ENCODE peak calls at places on chromosomes 13 and 19, in six cellular contexts. C is dermis blood vessel endothelial cell, H is neural progenitor cell, R is SW 1271, U is AG04450, V is PC-3. Z is an unnamed sample.

GRCh38 chr13:69776937-69777336 is 330.7 kb upstream of the ATXN8OS start:
- DNase-seq in V (no peak), U (no peak), R (no peak), C (no peak), H (no peak), Z (no peak)

GRCh38 chr13:92806215-92806614 is 420.4 kb upstream of the GPC6 start:
- DNase-seq in V (peak; percentile 6), R (no peak), U (no peak), H (no peak), C (no peak), Z (no peak)

GRCh38 chr19:55703790-55704215 is 28.8 kb downstream of the EPN1 start:
- DNase-seq in V (no peak), C (peak; percentile 47), R (no peak), U (no peak), H (peak; percentile 15), Z (no peak)

GRCh38 chr13:88014527-88014926 is 343.4 kb downstream of the SLITRK5 start:
- DNase-seq in H (no peak), R (no peak), V (no peak), C (no peak), U (no peak), Z (no peak)

GRCh38 chr13:113849546-113849945 is 14.3 kb downstream of the GAS6 start:
- DNase-seq in V (peak; percentile 75), R (no peak), H (no peak), C (no peak), U (no peak), Z (no peak)

GRCh38 chr13:46211521-46212351 is at the start of gene LRRC63:
- DNase-seq in V (peak; percentile 61), R (no peak), C (peak; percentile 58), U (no peak), H (peak; percentile 87), Z (peak; percentile 69)

GRCh38 chr13:100382787-100383186 is 205.8 kb downstream of the GGACT start:
- DNase-seq in U (no peak), C (no peak), R (no peak), V (no peak), H (no peak), Z (no peak)

GRCh38 chr19:33578697-33579096 is 43.1 kb upstream of the CHST8 start:
- DNase-seq in V (no peak), R (no peak), U (no peak), H (no peak), C (no peak), Z (no peak)

GRCh38 chr13:81929988-81930387 is 1589.1 kb upstream of the SPRY2 start:
- DNase-seq in V (peak; percentile 42), H (peak; percentile 61), C (peak; percentile 34), U (no peak), R (no peak), Z (no peak)

GRCh38 chr19:4803736-4804695 is 12.5 kb downstream of the FEM1A start:
- DNase-seq in R (no peak), V (peak; percentile 80), H (peak; percentile 93), U (no peak), C (peak; percentile 76), Z (no peak)

GRCh38 chr13:66574606-66575005 is 655.5 kb downstream of the PCDH9 start:
- DNase-seq in V (no peak), R (no peak), U (no peak), H (no peak), C (no peak), Z (no peak)

GRCh38 chr13:107367258-107367657 is 799.3 kb upstream of the ARGLU1 start:
- DNase-seq in V (peak; percentile 19), C (peak; percentile 82), H (no peak), R (no peak), U (no peak), Z (no peak)

GRCh38 chr19:14150770-14151661 is 14.6 kb upstream of the ASF1B start:
- DNase-seq in H (no peak), U (no peak), C (no peak), V (no peak), R (no peak), Z (no peak)

GRCh38 chr13:80706164-80706471 is 365.2 kb upstream of the SPRY2 start:
- DNase-seq in H (no peak), U (no peak), C (no peak), V (no peak), R (no peak), Z (no peak)